ENCODE peak calls at places on chromosomes 11 and 22, in five cellular contexts. A is PC-3, V is DND-41, G is IMR-90, J is astrocyte. L is an unnamed sample.

GRCh38 chr22:44489026-44489425 is 9.0 kb downstream of the RTL6 start:
- DNase-seq in A (no peak), V (no peak), G (no peak), J (no peak), L (no peak)

GRCh38 chr22:43345761-43346261 is 2.6 kb upstream of the SCUBE1 start:
- DNase-seq in A (no peak), V (no peak), G (no peak), J (no peak), L (no peak)

GRCh38 chr11:58629857-58630256 is 7.4 kb downstream of the CNTF start:
- DNase-seq in A (peak), V (peak), G (peak), J (peak), L (peak)

GRCh38 chr11:131486937-131487336 is 116.5 kb downstream of the NTM start:
- DNase-seq in A (no peak), V (no peak), G (no peak), J (no peak), L (no peak)

GRCh38 chr22:24813861-24814770 is 8.1 kb downstream of the SGSM1 start:
- DNase-seq in A (no peak), V (no peak), G (no peak), J (no peak), L (no peak)

GRCh38 chr11:115919341-115920086 is 415.3 kb upstream of the CADM1 start:
- DNase-seq in A (no peak), V (no peak), G (peak), J (peak), L (peak)

GRCh38 chr22:25282671-25283561 is 63.5 kb downstream of the CRYBB2 start:
- DNase-seq in A (no peak), V (no peak), G (no peak), J (no peak), L (no peak)

GRCh38 chr11:29962243-29962642 is 54.6 kb downstream of the KCNA4 start:
- DNase-seq in A (peak), V (no peak), G (no peak), J (no peak), L (peak)

GRCh38 chr11:68302256-68303054 is 9.9 kb upstream of the LRP5 start:
- DNase-seq in A (peak), V (peak), G (peak), J (peak), L (peak)

GRCh38 chr11:58316142-58316541 is 42.7 kb downstream of the OR5B17 start:
- DNase-seq in A (peak), V (no peak), G (peak), J (peak), L (peak)

GRCh38 chr11:46321757-46322156 is 25.5 kb upstream of the DGKZ start:
- DNase-seq in A (no peak), V (no peak), G (no peak), J (no peak), L (peak)

GRCh38 chr11:46315033-46315738 is 32.1 kb upstream of the DGKZ start:
- DNase-seq in A (peak), V (peak), G (peak), J (peak), L (peak)

GRCh38 chr11:46319074-46319453 is 28.2 kb upstream of the DGKZ start:
- DNase-seq in A (no peak), V (no peak), G (no peak), J (no peak), L (no peak)

GRCh38 chr11:46315783-46316563 is 31.3 kb upstream of the DGKZ start:
- DNase-seq in A (no peak), V (no peak), G (no peak), J (no peak), L (no peak)
- TF ChIP-seq CTCF in A (no peak), V (no peak), G (no peak), J (no peak), L (no peak)

GRCh38 chr22:46972901-46973831 is 210.7 kb downstream of the TBC1D22A start:
- DNase-seq in A (no peak), V (no peak), G (no peak), J (no peak), L (no peak)

GRCh38 chr22:46972256-46972655 is 209.8 kb downstream of the TBC1D22A start:
- DNase-seq in A (no peak), V (no peak), G (no peak), J (no peak), L (no peak)

GRCh38 chr22:46971141-46971775 is 208.8 kb downstream of the TBC1D22A start:
- DNase-seq in A (no peak), V (no peak), G (peak), J (peak), L (no peak)

GRCh38 chr22:46970411-46971123 is 208.1 kb downstream of the TBC1D22A start:
- DNase-seq in A (no peak), V (no peak), G (no peak), J (no peak), L (no peak)

GRCh38 chr22:46971776-46972150 is 209.3 kb downstream of the TBC1D22A start:
- DNase-seq in A (no peak), V (no peak), G (no peak), J (no peak), L (no peak)
- H3K27ac ChIP-seq in A (no peak), V (no peak), G (no peak), J (no peak), L (no peak)

GRCh38 chr11:103910721-103911120 is 125.7 kb upstream of the DDI1 start:
- DNase-seq in A (no peak), V (no peak), G (no peak), J (no peak), L (no peak)
- H2AFZ ChIP-seq in A (no peak), V (no peak), G (no peak), J (no peak), L (no peak)

GRCh38 chr11:108206969-108207682 is 15.3 kb downstream of the NPAT start:
- DNase-seq in A (no peak), V (peak), G (no peak), J (no peak), L (no peak)
- TF ChIP-seq CTCF in A (no peak), V (no peak), G (no peak), J (no peak), L (no peak)

GRCh38 chr11:114090976-114091375 is 31.5 kb downstream of the ZBTB16 start:
- DNase-seq in A (no peak), V (no peak), G (no peak), J (no peak), L (no peak)
- H3K27ac ChIP-seq in A (no peak), V (no peak), G (no peak), J (no peak), L (no peak)

GRCh38 chr11:125465701-125466100 is 30.4 kb downstream of the FEZ1 start:
- DNase-seq in A (no peak), V (no peak), G (no peak), J (no peak), L (no peak)

GRCh38 chr11:125464671-125465070 is 31.4 kb downstream of the FEZ1 start:
- DNase-seq in A (no peak), V (no peak), G (no peak), J (no peak), L (no peak)

GRCh38 chr11:125463590-125464265 is 32.3 kb downstream of the FEZ1 start:
- DNase-seq in A (no peak), V (no peak), G (peak), J (peak), L (no peak)

GRCh38 chr11:125464266-125464662 is 31.8 kb downstream of the FEZ1 start:
- DNase-seq in A (peak), V (no peak), G (peak), J (peak), L (peak)

DNA sequence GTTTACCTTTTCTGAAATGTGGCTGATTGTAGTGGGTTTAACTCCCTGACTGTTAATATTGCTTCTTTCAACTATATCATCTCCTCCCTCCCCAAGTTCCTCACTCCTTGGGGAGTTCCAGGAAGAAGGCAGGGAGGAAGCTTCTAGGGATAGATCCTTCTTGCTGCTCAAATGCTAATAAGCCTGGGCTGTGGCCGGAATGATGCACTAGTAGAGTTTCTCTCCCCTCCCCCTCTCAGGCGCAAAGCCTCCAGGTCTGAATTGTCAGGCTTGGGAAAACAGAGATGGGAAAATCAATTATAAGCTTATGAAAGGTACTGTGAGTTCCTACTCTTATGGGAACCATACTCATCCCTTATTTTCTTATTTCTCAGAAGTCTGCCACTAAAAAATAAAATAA is 30.8 kb downstream of the FEZ1 start:
- DNase-seq in A (no peak), V (no peak), G (no peak), J (no peak), L (no peak)
- H2AFZ ChIP-seq in A (no peak), V (no peak), G (no peak), J (no peak), L (no peak)